ENCODE peak calls at places on chromosomes 3 and 15, in four cellular contexts. W, J, N and F are unnamed samples.

GRCh38 chr3:56975562-56975961 is 84.9 kb upstream of the SPATA12 start:
- DNase-seq in N (no peak), J (no peak), W (no peak), F (no peak)

GRCh38 chr3:69200384-69201068 is 78.1 kb upstream of the LMOD3 start:
- DNase-seq in W (peak), N (peak), J (no peak), F (peak)

GRCh38 chr15:99618941-99619411 is 53.2 kb downstream of the MEF2A start:
- DNase-seq in W (no peak), N (no peak), J (no peak), F (peak)

GRCh38 chr3:170258105-170258487 is 35.9 kb downstream of the PRKCI start:
- DNase-seq in N (no peak), W (no peak), J (no peak), F (no peak)

GRCh38 chr3:69181592-69182211 is 59.3 kb upstream of the LMOD3 start:
- DNase-seq in N (no peak), J (no peak), W (peak), F (no peak)

GRCh38 chr15:70853855-70854668 is at the start of gene LARP6:
- DNase-seq in J (no peak), W (no peak), N (no peak), F (peak)

GRCh38 chr3:155154255-155154654 is 74.1 kb downstream of the MME start:
- DNase-seq in J (no peak), N (no peak), W (no peak), F (no peak)

GRCh38 chr15:80099246-80099645 is 39.8 kb downstream of the ZFAND6 start:
- DNase-seq in W (no peak), N (no peak), J (no peak), F (no peak)

GRCh38 chr15:96306321-96306720 is 24.2 kb upstream of the NR2F2 start:
- DNase-seq in J (no peak), N (no peak), W (no peak), F (no peak)

GRCh38 chr15:66233487-66234415 is 19.8 kb downstream of the MEGF11 start:
- DNase-seq in N (peak), J (no peak), W (peak), F (peak)

GRCh38 chr3:47578691-47579632 is at the start of gene CSPG5:
- DNase-seq in J (no peak), W (no peak), N (peak), F (peak)

GRCh38 chr3:99119312-99119810 is 217.9 kb upstream of the DCBLD2 start:
- DNase-seq in J (no peak), W (no peak), N (no peak), F (no peak)

GRCh38 chr15:99421758-99422157 is 144.0 kb upstream of the MEF2A start:
- DNase-seq in W (no peak), N (no peak), J (no peak), F (no peak)

GRCh38 chr15:92915766-92916435 is 15.8 kb downstream of the CHD2 start:
- DNase-seq in W (no peak), N (no peak), J (no peak), F (no peak)
- TF ChIP-seq FOXK2 in W (no peak), N (no peak), J (no peak), F (no peak)

DNA sequence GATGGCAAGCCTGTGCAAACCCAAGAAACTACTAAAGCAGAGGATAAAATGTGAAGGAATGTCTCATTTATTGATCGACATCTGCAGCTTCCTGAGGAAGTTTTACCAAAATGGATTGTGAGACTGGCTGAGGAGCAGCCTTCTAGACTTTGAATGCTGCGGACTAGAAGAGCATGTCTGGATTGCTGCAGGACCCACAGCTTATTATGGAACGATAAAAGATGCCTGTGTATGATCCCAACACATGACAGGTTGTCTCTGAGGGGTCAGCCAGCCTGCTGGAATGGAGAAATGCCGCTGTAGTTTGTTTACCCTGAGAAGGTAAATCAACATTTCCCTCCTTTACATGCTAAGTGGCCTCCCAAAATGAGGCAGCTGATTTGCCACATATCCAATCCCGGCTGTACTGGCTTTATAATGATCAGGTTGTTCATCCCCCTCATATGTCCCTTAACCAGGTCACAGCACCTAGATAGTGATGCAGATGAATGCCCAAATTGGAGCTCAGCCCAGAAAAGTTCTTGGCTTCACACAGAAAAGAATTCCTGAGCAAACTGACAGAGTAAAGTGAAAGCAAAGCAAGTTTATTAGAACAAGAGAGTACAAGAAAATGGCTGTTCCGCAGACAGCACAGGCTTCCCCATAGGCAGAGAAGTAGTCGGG is 63.9 kb downstream of the IL12A start:
- DNase-seq in J (no peak), N (no peak), W (no peak), F (no peak)
- TF ChIP-seq FOXK2 in J (no peak), N (no peak), W (no peak), F (no peak)

GRCh38 chr3:48594431-48595049 is 589 bp downstream of the COL7A1 start:
- DNase-seq in N (no peak), W (no peak), J (no peak), F (no peak)

GRCh38 chr3:48593337-48593736 is 1.8 kb downstream of the COL7A1 start:
- DNase-seq in W (no peak), N (no peak), J (no peak), F (no peak)

GRCh38 chr3:48591886-48592518 is 3.1 kb downstream of the COL7A1 start:
- DNase-seq in N (no peak), J (no peak), W (no peak), F (no peak)

GRCh38 chr3:48591436-48591835 is 3.7 kb downstream of the COL7A1 start:
- DNase-seq in N (no peak), J (no peak), W (no peak), F (no peak)

GRCh38 chr3:48592519-48593087 is 2.5 kb downstream of the COL7A1 start:
- DNase-seq in W (no peak), N (no peak), J (no peak), F (no peak)
- TF ChIP-seq FOXK2 in W (no peak), N (no peak), J (no peak), F (no peak)

GRCh38 chr3:124057453-124057852 is 65.5 kb upstream of the ROPN1 start:
- DNase-seq in W (no peak), N (no peak), J (no peak), F (no peak)

GRCh38 chr3:124049203-124049748 is 57.4 kb upstream of the ROPN1 start:
- DNase-seq in N (no peak), J (no peak), W (no peak), F (no peak)

GRCh38 chr3:124053871-124054270 is 61.9 kb upstream of the ROPN1 start:
- DNase-seq in W (no peak), J (no peak), N (no peak), F (no peak)

GRCh38 chr3:124051636-124052035 is 59.7 kb upstream of the ROPN1 start:
- DNase-seq in J (no peak), W (no peak), N (no peak), F (no peak)
- TF ChIP-seq FOXK2 in J (no peak), W (no peak), N (no peak), F (no peak)

DNA sequence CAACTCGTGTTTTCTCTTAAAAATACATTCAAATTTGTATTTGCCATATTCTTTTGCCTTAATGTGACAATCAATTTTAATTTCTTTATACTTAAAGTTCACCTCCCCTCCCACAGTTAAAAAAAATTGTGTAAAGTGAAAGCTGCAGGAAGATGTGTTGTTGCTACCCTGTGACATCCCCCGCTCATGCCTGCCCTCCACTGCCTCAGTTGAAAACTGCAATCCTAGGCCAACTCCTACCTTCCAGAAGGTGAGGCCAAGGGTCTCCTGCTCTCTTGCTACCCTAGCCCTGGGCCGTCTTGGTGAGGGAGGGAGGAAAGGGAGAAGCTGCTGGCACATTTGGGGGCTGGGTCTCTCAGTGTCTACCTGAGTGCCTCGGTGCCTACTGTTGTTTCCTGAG is 57.0 kb upstream of the CMTM7 start:
- DNase-seq in N (peak), J (no peak), W (no peak), F (peak)
- TF ChIP-seq FOXK2 in N (no peak), J (no peak), W (no peak), F (no peak)

DNA sequence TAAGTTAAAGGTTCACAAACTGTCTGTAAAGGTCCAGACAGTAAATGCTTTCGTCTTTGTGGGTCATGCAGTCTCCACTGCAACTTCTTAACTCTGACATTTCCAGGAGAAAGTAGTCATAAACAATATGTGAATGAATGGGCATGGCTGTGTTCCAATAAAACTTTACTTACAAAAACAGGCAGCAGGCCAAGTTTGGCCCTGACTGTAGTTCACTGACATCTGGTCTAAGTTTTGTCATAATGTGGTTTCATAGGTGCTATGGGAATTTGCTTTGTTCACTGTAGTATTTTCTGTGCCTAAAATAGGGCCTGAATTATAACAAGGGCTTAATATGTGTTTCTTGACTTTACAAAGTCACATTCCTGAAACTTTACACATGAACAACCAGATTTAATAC is 186.0 kb upstream of the KBTBD8 start:
- DNase-seq in W (no peak), J (no peak), N (no peak), F (no peak)
- TF ChIP-seq FOXK2 in W (no peak), J (no peak), N (no peak), F (no peak)

GRCh38 chr15:40693904-40694705 is 869 bp upstream of the RAD51 start:
- DNase-seq in W (peak), J (peak), N (no peak), F (no peak)

GRCh38 chr15:40685376-40685775 is 9.6 kb upstream of the RAD51 start:
- DNase-seq in N (no peak), W (no peak), J (no peak), F (no peak)

GRCh38 chr15:40691737-40692136 is 3.2 kb upstream of the RAD51 start:
- DNase-seq in N (no peak), J (no peak), W (peak), F (no peak)

GRCh38 chr15:40684381-40684780 is 10.6 kb upstream of the RAD51 start:
- DNase-seq in N (no peak), J (no peak), W (no peak), F (no peak)

DNA sequence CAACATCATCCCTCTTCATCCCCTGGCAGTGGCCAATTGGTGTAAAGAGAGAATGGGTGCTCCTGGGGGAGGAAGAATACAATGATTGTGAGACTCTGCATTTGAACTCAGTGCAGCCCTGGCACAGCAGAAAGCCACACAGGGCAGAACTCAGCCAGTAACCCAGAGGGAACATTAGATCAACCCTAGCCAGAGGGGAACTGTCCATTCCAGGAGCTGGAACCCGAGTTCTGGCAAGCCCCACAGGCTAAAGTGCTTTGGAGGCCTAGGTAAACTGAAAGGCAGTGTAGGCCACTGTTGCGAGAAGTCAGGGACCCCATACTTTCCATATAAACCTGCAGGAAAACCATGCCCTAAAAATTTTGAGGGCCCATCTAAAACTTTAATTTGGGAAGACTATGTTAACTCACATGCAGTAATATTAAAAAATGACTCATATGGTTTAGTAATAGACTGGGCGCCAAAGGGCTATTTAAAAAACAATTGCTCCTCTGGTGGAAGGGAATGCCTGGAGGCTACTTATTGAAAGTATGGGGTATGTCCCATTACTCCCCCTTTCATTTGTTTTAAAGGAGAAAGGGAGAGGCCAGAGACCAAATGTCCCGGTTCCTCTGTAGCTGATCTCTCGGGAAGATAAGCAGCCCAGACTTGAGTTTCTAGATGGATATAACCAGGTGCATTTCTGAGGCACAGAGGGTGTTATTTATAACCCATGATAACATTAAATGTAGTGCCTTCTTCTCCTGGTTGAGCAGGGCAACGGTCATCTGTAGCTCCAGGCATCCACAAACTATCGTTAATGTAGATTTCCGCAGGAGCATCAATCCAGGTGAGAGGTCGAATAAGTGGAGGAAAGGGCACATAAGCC is 5.8 kb upstream of the RAD51 start:
- DNase-seq in W (no peak), J (no peak), N (no peak), F (no peak)
- TF ChIP-seq FOXK2 in W (no peak), J (no peak), N (no peak), F (no peak)

GRCh38 chr15:65081758-65082157 is 5.2 kb downstream of the KBTBD13 start:
- DNase-seq in J (no peak), N (no peak), W (no peak), F (no peak)
- TF ChIP-seq FOXK2 in J (no peak), N (no peak), W (no peak), F (no peak)